ENCODE peak calls at places on chromosomes 13 and 19, in nine cellular contexts. X is right atrium auricular region; T is CD8-positive, alpha-beta memory T cell; W is fibroblast of mammary gland; R is neural progenitor cell; M is GM23338; C is fibroblast of pulmonary artery; D is left ventricle myocardium inferior; Q is thoracic aorta. U is an unnamed sample.

GRCh38 chr19:33496016-33496415 is 25.6 kb downstream of the PEPD start:
- DNase-seq in W (no peak), X (no peak), T (no peak), D (no peak), Q (no peak), R (no peak), M (no peak), C (peak; percentile 16), U (no peak)

GRCh38 chr19:15331419-15332310 is 674 bp downstream of the BRD4 start:
- DNase-seq in M (peak; percentile 55), Q (no peak), R (peak; percentile 74), X (no peak), C (peak; percentile 54), W (peak; percentile 39), D (peak; percentile 60), T (peak; percentile 53), U (no peak)

GRCh38 chr19:416416-416815 is 7.5 kb upstream of the C2CD4C start:
- DNase-seq in W (no peak), R (no peak), C (no peak), X (no peak), M (no peak), Q (no peak), D (peak; percentile 10), T (no peak), U (no peak)

GRCh38 chr13:72782717-72783116 is 784 bp downstream of the PIBF1 start:
- DNase-seq in W (peak; percentile 35), Q (no peak), M (no peak), C (peak; percentile 31), X (no peak), R (peak; percentile 2), D (no peak), T (no peak), U (no peak)

GRCh38 chr13:82878536-82878935 is 1003.7 kb downstream of the SLITRK1 start:
- DNase-seq in M (no peak), T (no peak), R (no peak), C (no peak), W (peak; percentile 56), Q (no peak), D (no peak), X (no peak), U (no peak)

GRCh38 chr19:30799854-30800755 is 427.9 kb downstream of the ZNF536 start:
- DNase-seq in C (no peak), R (peak; percentile 80), D (peak; percentile 44), X (peak; percentile 68), T (no peak), Q (no peak), W (no peak), M (peak; percentile 81), U (peak; percentile 23)

GRCh38 chr19:47240996-47241918 is 10.3 kb upstream of the BBC3 start:
- DNase-seq in D (peak; percentile 59), C (peak; percentile 80), R (peak; percentile 74), X (no peak), W (peak; percentile 71), T (peak; percentile 85), Q (peak; percentile 67), M (peak; percentile 98), U (no peak)

GRCh38 chr19:45922281-45922680 is 7.7 kb upstream of the NANOS2 start:
- DNase-seq in X (no peak), C (peak; percentile 20), R (peak; percentile 66), T (no peak), Q (no peak), M (peak; percentile 94), D (no peak), W (peak; percentile 4), U (no peak)

GRCh38 chr13:45464687-45465453 is at the start of gene COG3:
- DNase-seq in D (peak; percentile 94), C (peak; percentile 98), R (peak; percentile 93), T (peak; percentile 93), X (peak; percentile 96), Q (peak; percentile 81), M (peak; percentile 98), W (peak; percentile 96), U (peak; percentile 76)

GRCh38 chr13:33090755-33091454 is 74.7 kb downstream of the KL start:
- DNase-seq in M (no peak), W (no peak), R (no peak), C (no peak), D (no peak), T (no peak), Q (no peak), X (no peak), U (no peak)

GRCh38 chr13:27510082-27510481 is 59.7 kb upstream of the MTIF3 start:
- DNase-seq in Q (no peak), W (no peak), C (no peak), R (no peak), X (no peak), T (no peak), D (no peak), M (no peak), U (no peak)
- H3K4me3 ChIP-seq in Q (no peak overlapping the region), W (no peak overlapping the region), C (no peak overlapping the region), R (no peak overlapping the region), X (no peak overlapping the region), T (no peak overlapping the region), D (no peak overlapping the region), M (no peak overlapping the region), U (no peak overlapping the region)

DNA sequence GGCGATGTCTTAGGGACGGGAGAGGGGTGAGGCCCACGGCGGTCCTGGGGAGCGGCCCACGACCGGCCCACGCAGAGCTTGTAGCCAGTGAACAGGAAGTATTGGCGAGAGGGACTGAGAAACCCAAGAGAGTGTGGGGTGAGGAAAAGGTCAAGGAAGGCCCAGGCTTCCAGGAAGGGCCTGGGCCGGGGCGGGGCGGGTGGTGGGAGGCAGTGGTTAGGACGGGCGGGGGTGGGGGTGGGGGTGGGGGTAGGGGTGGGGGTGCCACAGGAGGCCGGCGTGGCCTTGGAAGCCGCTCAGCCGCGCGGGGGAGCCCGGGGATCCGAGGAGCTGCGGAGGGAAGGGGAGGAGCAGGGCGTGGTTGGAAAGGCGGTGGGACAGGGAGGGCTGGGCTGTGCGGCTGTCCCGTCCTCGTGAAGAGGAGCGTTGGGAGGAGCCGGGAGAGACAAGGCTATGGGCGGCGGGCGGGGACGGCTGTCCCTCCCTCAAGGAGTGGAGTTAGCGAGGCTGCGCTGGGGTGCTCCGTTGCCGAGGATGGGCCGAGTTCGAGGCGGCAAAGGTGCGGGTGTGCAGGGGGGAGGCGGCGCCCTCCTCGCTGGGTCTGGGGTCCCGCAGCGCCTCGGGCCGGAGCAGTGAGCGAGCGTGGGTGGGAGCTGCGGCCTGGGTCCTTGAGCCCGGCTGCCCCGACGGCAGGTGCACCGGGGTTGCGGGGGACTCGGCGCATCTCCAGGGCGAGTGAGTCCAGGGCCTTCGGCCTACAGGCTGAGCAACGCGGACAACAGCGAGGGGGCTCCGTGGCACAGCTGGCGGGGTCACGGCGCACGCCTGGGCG is 254.4 kb upstream of the SGCG start:
- DNase-seq in T (no peak), R (peak; percentile 27), X (no peak), Q (no peak), W (peak; percentile 65), D (peak; percentile 82), C (peak; percentile 8), M (peak; percentile 82), U (no peak)
- H3K4me3 ChIP-seq in T (no peak overlapping the region), R (peak overlapping the region; percentile 28), X (peak overlapping the region; percentile 47), Q (peak overlapping the region; percentile 63), W (peak overlapping the region; percentile 34), D (peak overlapping the region; percentile 63), C (peak overlapping the region; percentile 12), M (peak overlapping the region; percentile 73), U (peak overlapping the region; percentile 37)

GRCh38 chr13:99290890-99291289 is 16.3 kb downstream of the GPR183 start:
- DNase-seq in D (no peak), W (no peak), M (no peak), R (no peak), X (no peak), T (no peak), Q (no peak), C (no peak), U (no peak)

GRCh38 chr13:99287544-99287943 is 19.7 kb downstream of the GPR183 start:
- DNase-seq in C (no peak), T (no peak), R (no peak), M (no peak), X (no peak), W (no peak), Q (no peak), D (no peak), U (no peak)

GRCh38 chr13:99288069-99288468 is 19.1 kb downstream of the GPR183 start:
- DNase-seq in C (no peak), M (no peak), W (no peak), Q (no peak), D (no peak), R (no peak), T (no peak), X (no peak), U (no peak)

GRCh38 chr13:99289674-99290337 is 17.4 kb downstream of the GPR183 start:
- DNase-seq in Q (no peak), X (no peak), W (no peak), R (no peak), C (no peak), D (no peak), M (no peak), T (peak; percentile 54), U (no peak)

GRCh38 chr13:99289265-99289664 is 17.9 kb downstream of the GPR183 start:
- DNase-seq in X (no peak), W (no peak), M (no peak), D (no peak), R (no peak), C (no peak), Q (no peak), T (no peak), U (no peak)
- H3K4me3 ChIP-seq in X (no peak overlapping the region), W (no peak overlapping the region), M (no peak overlapping the region), D (no peak overlapping the region), R (no peak overlapping the region), C (no peak overlapping the region), Q (no peak overlapping the region), T (no peak overlapping the region), U (no peak overlapping the region)

GRCh38 chr19:51125421-51126075 is 842 bp downstream of the SIGLEC9 start:
- DNase-seq in W (no peak), D (no peak), X (no peak), C (no peak), R (no peak), Q (no peak), T (no peak), M (no peak), U (no peak)
- H3K4me3 ChIP-seq in W (no peak overlapping the region), D (peak overlapping the region; percentile 44), X (peak overlapping the region; percentile 14), C (no peak overlapping the region), R (no peak overlapping the region), Q (peak overlapping the region; percentile 56), T (peak overlapping the region; percentile 23), M (no peak overlapping the region), U (no peak overlapping the region)

GRCh38 chr19:52541608-52542007 is 14.1 kb downstream of the ZNF808 start:
- DNase-seq in R (no peak), C (no peak), T (no peak), D (no peak), W (no peak), X (no peak), M (peak; percentile 28), Q (no peak), U (no peak)
- H3K4me3 ChIP-seq in R (no peak overlapping the region), C (no peak overlapping the region), T (no peak overlapping the region), D (no peak overlapping the region), W (no peak overlapping the region), X (no peak overlapping the region), M (no peak overlapping the region), Q (no peak overlapping the region), U (no peak overlapping the region)

DNA sequence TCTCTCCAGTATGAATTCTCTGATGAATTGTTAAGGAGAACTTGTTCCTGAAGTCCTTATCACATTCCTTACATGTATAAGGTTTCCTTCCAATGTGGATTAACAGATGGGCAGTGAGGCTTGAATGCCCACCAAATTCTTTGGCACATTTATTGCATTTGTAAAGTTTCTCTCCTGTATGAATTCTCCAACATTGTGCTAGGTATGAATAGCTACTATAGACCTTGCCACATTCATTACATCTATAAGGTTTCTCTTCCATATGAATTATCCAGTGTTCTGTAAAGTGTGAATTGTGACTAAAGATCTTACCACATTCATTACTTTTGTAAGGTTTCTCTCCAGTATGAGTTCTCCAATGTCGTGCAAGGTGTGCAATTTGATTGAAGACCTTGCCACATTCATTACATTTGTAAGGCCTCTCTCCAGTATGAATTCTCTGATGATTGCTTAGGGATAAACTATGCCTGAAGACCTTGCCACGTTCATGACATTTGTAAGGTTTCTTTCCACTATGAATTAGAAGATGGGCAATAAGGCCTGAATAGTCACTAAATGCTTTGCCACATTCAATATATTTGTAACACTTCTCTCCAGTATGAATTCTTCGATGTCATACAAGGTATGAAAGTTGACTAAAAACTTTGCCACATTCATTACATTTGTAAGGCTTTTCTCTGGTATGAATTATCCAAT is 20.4 kb downstream of the ZNF578 start:
- DNase-seq in D (no peak), R (no peak), T (no peak), Q (no peak), W (peak; percentile 8), C (no peak), X (no peak), M (no peak), U (no peak)
- H3K4me3 ChIP-seq in D (no peak overlapping the region), R (no peak overlapping the region), T (no peak overlapping the region), Q (no peak overlapping the region), W (no peak overlapping the region), C (no peak overlapping the region), X (no peak overlapping the region), M (no peak overlapping the region), U (no peak overlapping the region)

U was measured in NT2/D1.